ENCODE peak calls at places on chromosomes 1 and 21, in eight cellular contexts. K is fibroblast of villous mesenchyme, V is mucosa of gallbladder, O is T1000, D is AG09319, U is PC-3, L is activated T-cell treated with anti-CD3 and anti-CD28 coated beads for 48 hours, P is mesothelial cell of epicardium. Y is an unnamed sample.

GRCh38 chr1:17633654-17634053 is 94.2 kb downstream of the ARHGEF10L start:
- DNase-seq in K (no peak), V (no peak), O (peak), D (no peak), U (peak), L (no peak), P (no peak), Y (no peak)

GRCh38 chr21:35682874-35683549 is 377.3 kb downstream of the SETD4 start:
- DNase-seq in K (peak), V (no peak), O (no peak), D (no peak), U (no peak), L (no peak), P (no peak), Y (no peak)

GRCh38 chr1:41819069-41819468 is 99.7 kb downstream of the HIVEP3 start:
- DNase-seq in K (no peak), V (no peak), O (no peak), D (no peak), U (no peak), L (no peak), P (no peak), Y (no peak)

GRCh38 chr1:119275145-119275929 is 93.2 kb upstream of the HAO2 start:
- DNase-seq in K (peak), V (peak), O (peak), D (peak), U (peak), L (peak), P (no peak), Y (no peak)

GRCh38 chr1:207831517-207832327 is 79.2 kb downstream of the CD34 start:
- DNase-seq in K (peak), V (no peak), O (no peak), D (no peak), U (no peak), L (peak), P (no peak), Y (no peak)

GRCh38 chr1:231162300-231162969 is 577 bp downstream of the TRIM67 start:
- DNase-seq in K (peak), V (peak), O (no peak), D (no peak), U (no peak), L (peak), P (no peak), Y (no peak)

GRCh38 chr1:154348429-154349076 is 23.2 kb downstream of the ATP8B2 start:
- DNase-seq in K (no peak), V (no peak), O (no peak), D (no peak), U (no peak), L (no peak), P (no peak), Y (no peak)

GRCh38 chr1:228459091-228459993 is 27.8 kb upstream of the RNF187 start:
- DNase-seq in K (peak), V (peak), O (no peak), D (peak), U (peak), L (peak), P (no peak), Y (no peak)

GRCh38 chr1:43803646-43804045 is 96.3 kb downstream of the ST3GAL3 start:
- DNase-seq in K (no peak), V (no peak), O (no peak), D (no peak), U (no peak), L (no peak), P (no peak), Y (no peak)

GRCh38 chr1:19096036-19096833 is 113.8 kb downstream of the UBR4 start:
- DNase-seq in K (no peak), V (peak), O (no peak), D (no peak), U (peak), L (no peak), P (no peak), Y (no peak)

GRCh38 chr1:6962390-6962955 is 177.2 kb downstream of the CAMTA1 start:
- DNase-seq in K (no peak), V (peak), O (no peak), D (no peak), U (no peak), L (peak), P (no peak), Y (no peak)

GRCh38 chr1:81387446-81387845 is 413.3 kb upstream of the ADGRL2 start:
- DNase-seq in K (no peak), V (no peak), O (no peak), D (no peak), U (no peak), L (no peak), P (no peak), Y (no peak)

GRCh38 chr1:55362558-55362957 is 147.4 kb upstream of the USP24 start:
- DNase-seq in K (peak), V (no peak), O (peak), D (no peak), U (no peak), L (no peak), P (no peak), Y (no peak)

GRCh38 chr21:36606292-36606982 is 92.5 kb upstream of the SIM2 start:
- DNase-seq in K (peak), V (no peak), O (no peak), D (no peak), U (no peak), L (no peak), P (no peak), Y (no peak)

GRCh38 chr1:166490437-166490784 is 323.6 kb upstream of the FAM78B start:
- DNase-seq in K (no peak), V (no peak), O (no peak), D (no peak), U (no peak), L (no peak), P (no peak), Y (no peak)

GRCh38 chr1:28640766-28641165 is 2.1 kb downstream of the TAF12 start:
- DNase-seq in K (no peak), V (no peak), O (no peak), D (no peak), U (peak), L (peak), P (no peak), Y (no peak)

GRCh38 chr1:162014202-162014601 is 9.5 kb downstream of the OLFML2B start:
- DNase-seq in K (no peak), V (no peak), O (no peak), D (no peak), U (no peak), L (no peak), P (no peak), Y (no peak)

GRCh38 chr1:232047473-232047872 is 420.9 kb downstream of the DISC1 start:
- DNase-seq in K (no peak), V (no peak), O (no peak), D (no peak), U (peak), L (no peak), P (no peak), Y (no peak)

GRCh38 chr21:46498335-46499050 is 39.8 kb downstream of the DIP2A start:
- DNase-seq in K (no peak), V (no peak), O (no peak), D (no peak), U (peak), L (no peak), P (no peak), Y (no peak)

GRCh38 chr21:40466893-40467483 is 380.0 kb downstream of the DSCAM start:
- DNase-seq in K (no peak), V (no peak), O (no peak), D (no peak), U (peak), L (no peak), P (no peak), Y (no peak)

GRCh38 chr1:19409477-19410086 is 75.8 kb downstream of the CAPZB start:
- DNase-seq in K (no peak), V (no peak), O (no peak), D (no peak), U (no peak), L (no peak), P (no peak), Y (no peak)

GRCh38 chr1:231211005-231211857 is 29.8 kb upstream of the GNPAT start:
- DNase-seq in K (peak), V (peak), O (peak), D (peak), U (peak), L (peak), P (peak), Y (no peak)

GRCh38 chr1:2559509-2560298 is 3.5 kb downstream of the TNFRSF14 start:
- DNase-seq in K (no peak), V (no peak), O (no peak), D (no peak), U (no peak), L (no peak), P (no peak), Y (no peak)

GRCh38 chr21:26280715-26281310 is 110.2 kb upstream of the APP start:
- DNase-seq in K (peak), V (no peak), O (no peak), D (no peak), U (peak), L (no peak), P (no peak), Y (no peak)

GRCh38 chr1:3742439-3743298 is 9.6 kb upstream of the CCDC27 start:
- DNase-seq in K (no peak), V (no peak), O (no peak), D (no peak), U (no peak), L (no peak), P (no peak), Y (no peak)

GRCh38 chr1:216553766-216554165 is 130.5 kb upstream of the USH2A start:
- DNase-seq in K (no peak), V (no peak), O (no peak), D (no peak), U (no peak), L (no peak), P (no peak), Y (no peak)

GRCh38 chr1:42973304-42973703 is 14.6 kb upstream of the SLC2A1 start:
- DNase-seq in K (peak), V (no peak), O (no peak), D (no peak), U (peak), L (no peak), P (no peak), Y (no peak)

GRCh38 chr1:51926171-51926812 is 47.8 kb upstream of the NRDC start:
- DNase-seq in K (peak), V (no peak), O (no peak), D (no peak), U (peak), L (no peak), P (no peak), Y (no peak)

GRCh38 chr1:27356277-27356627 is 10.5 kb downstream of the MAP3K6 start:
- DNase-seq in K (no peak), V (no peak), O (no peak), D (no peak), U (no peak), L (no peak), P (no peak), Y (no peak)

GRCh38 chr1:53088616-53089300 is 26.7 kb downstream of the PODN start:
- DNase-seq in K (no peak), V (no peak), O (no peak), D (no peak), U (no peak), L (no peak), P (no peak), Y (no peak)

Y was measured in chondrocyte.